ENCODE peak calls at places on chromosomes 13 and 19, in four cellular contexts. K is body of pancreas, X is tibial artery, O is IMR-90. E is an unnamed sample.

GRCh38 chr13:109740121-109740520 is 46.3 kb downstream of the IRS2 start:
- DNase-seq in K (peak), O (no peak), X (no peak), E (no peak)

GRCh38 chr19:5016268-5016667 is 47.4 kb downstream of the KDM4B start:
- DNase-seq in X (no peak), K (no peak), O (no peak), E (no peak)

GRCh38 chr19:10848208-10848843 is at the start of gene C19orf38:
- DNase-seq in O (no peak), K (no peak), X (no peak), E (peak)

GRCh38 chr13:51976423-51976822 is 34.8 kb downstream of the ATP7B start:
- DNase-seq in K (no peak), X (no peak), O (no peak), E (no peak)

GRCh38 chr13:94188173-94188869 is 291.2 kb downstream of the DCT start:
- DNase-seq in K (no peak), X (no peak), O (no peak), E (no peak)

GRCh38 chr19:43527860-43528622 is 1.0 kb upstream of the ETHE1 start:
- DNase-seq in K (peak), O (no peak), X (peak), E (peak)

GRCh38 chr19:40147693-40148347 is 43.4 kb upstream of the MAP3K10 start:
- DNase-seq in O (peak), K (peak), X (peak), E (peak)

GRCh38 chr19:48085904-48086864 is 24.4 kb downstream of the PLA2G4C start:
- DNase-seq in O (no peak), K (no peak), X (no peak), E (no peak)

GRCh38 chr13:76210262-76210661 is 574.1 kb downstream of the LMO7 start:
- DNase-seq in K (no peak), O (no peak), X (no peak), E (peak)

GRCh38 chr13:45269204-45269603 is 68.4 kb upstream of the KCTD4 start:
- DNase-seq in X (no peak), K (no peak), O (peak), E (no peak)

GRCh38 chr19:46404039-46404883 is 9.1 kb downstream of the CCDC8 start:
- DNase-seq in K (peak), X (peak), O (peak), E (peak)

GRCh38 chr13:106533940-106534843 is 1.3 kb downstream of the EFNB2 start:
- DNase-seq in X (peak), K (peak), O (peak), E (peak)

GRCh38 chr13:40666905-40667621 is 622 bp upstream of the FOXO1 start:
- DNase-seq in O (no peak), K (peak), X (peak), E (peak)

GRCh38 chr13:72458701-72459100 is 268.7 kb downstream of the MZT1 start:
- DNase-seq in X (no peak), O (no peak), K (no peak), E (no peak)

GRCh38 chr13:34035178-34035577 is 217.2 kb downstream of the RFC3 start:
- DNase-seq in K (no peak), X (no peak), O (no peak), E (no peak)

GRCh38 chr19:39497850-39498261 is 891 bp upstream of the DLL3 start:
- DNase-seq in K (no peak), O (peak), X (no peak), E (peak)

GRCh38 chr13:41909524-41909923 is 51.4 kb downstream of the VWA8 start:
- DNase-seq in K (no peak), X (no peak), O (no peak), E (no peak)

GRCh38 chr13:68190826-68191225 is 960.7 kb upstream of the PCDH9 start:
- DNase-seq in X (no peak), O (no peak), K (no peak), E (no peak)

GRCh38 chr13:46124531-46124966 is 19.7 kb upstream of the CPB2 start:
- DNase-seq in X (no peak), O (no peak), K (no peak), E (no peak)

GRCh38 chr13:34037636-34038325 is 219.8 kb downstream of the RFC3 start:
- DNase-seq in O (no peak), K (no peak), X (no peak), E (peak)

GRCh38 chr13:25902946-25903345 is 148.9 kb downstream of the SHISA2 start:
- DNase-seq in O (no peak), K (no peak), X (no peak), E (no peak)

GRCh38 chr13:113855931-113856715 is 7.8 kb downstream of the GAS6 start:
- DNase-seq in O (no peak), K (peak), X (peak), E (no peak)

GRCh38 chr19:12346896-12347295 is 13.5 kb upstream of the ZNF563 start:
- DNase-seq in K (no peak), O (no peak), X (no peak), E (peak)

GRCh38 chr19:11964496-11964857 is 363 bp upstream of the ZNF763 start:
- DNase-seq in X (no peak), O (no peak), K (no peak), E (no peak)

GRCh38 chr13:26558074-26558805 is 757 bp downstream of the WASF3 start:
- DNase-seq in K (no peak), O (peak), X (no peak), E (peak)

GRCh38 chr13:37395544-37395943 is 203.0 kb downstream of the POSTN start:
- DNase-seq in O (peak), K (no peak), X (no peak), E (no peak)

GRCh38 chr19:49127674-49128544 is 8.6 kb downstream of the PPFIA3 start:
- DNase-seq in O (peak), X (peak), K (peak), E (peak)

GRCh38 chr19:34985249-34986022 is 14.7 kb upstream of the GRAMD1A start:
- DNase-seq in K (peak), X (peak), O (peak), E (peak)

GRCh38 chr13:98889419-98890079 is 88.3 kb downstream of the DOCK9 start:
- DNase-seq in K (no peak), O (no peak), X (no peak), E (no peak)

GRCh38 chr19:46718157-46718933 is 1.4 kb upstream of the PRKD2 start:
- DNase-seq in X (no peak), O (no peak), K (peak), E (peak)

GRCh38 chr13:80477641-80478443 is 136.9 kb upstream of the SPRY2 start:
- DNase-seq in K (no peak), O (no peak), X (no peak), E (no peak)

GRCh38 chr19:13796301-13797057 is 1.2 kb downstream of the ZSWIM4 start:
- DNase-seq in K (peak), O (peak), X (peak), E (peak)

GRCh38 chr13:40433577-40433976 is 232.9 kb downstream of the FOXO1 start:
- DNase-seq in K (no peak), O (no peak), X (no peak), E (no peak)

GRCh38 chr13:30053904-30054303 is 203.5 kb upstream of the UBL3 start:
- DNase-seq in K (no peak), X (no peak), O (no peak), E (no peak)

DNA sequence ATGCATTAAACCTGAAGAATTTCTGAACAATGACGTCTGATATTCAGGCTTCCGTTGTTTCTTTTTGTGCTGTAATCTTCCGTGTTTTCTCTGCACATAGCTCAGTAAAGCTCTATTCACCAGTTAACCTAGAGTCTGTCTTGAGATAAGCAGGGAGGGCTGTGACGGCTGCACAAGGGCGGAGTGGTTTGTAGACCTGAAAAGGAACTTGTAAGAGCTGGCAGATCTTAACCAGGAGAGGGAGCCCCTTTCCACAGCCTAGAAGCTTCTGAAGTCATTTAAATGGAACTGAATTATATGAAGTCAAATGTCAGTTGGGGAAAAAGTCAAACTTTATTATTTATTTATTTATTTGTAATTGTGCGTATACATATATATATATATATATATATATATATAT is 27.5 kb downstream of the DPRX start:
- DNase-seq in O (no peak), K (peak), X (no peak), E (peak)
- TF ChIP-seq CTCF in O (no peak), K (peak), X (peak), E (no peak)

DNA sequence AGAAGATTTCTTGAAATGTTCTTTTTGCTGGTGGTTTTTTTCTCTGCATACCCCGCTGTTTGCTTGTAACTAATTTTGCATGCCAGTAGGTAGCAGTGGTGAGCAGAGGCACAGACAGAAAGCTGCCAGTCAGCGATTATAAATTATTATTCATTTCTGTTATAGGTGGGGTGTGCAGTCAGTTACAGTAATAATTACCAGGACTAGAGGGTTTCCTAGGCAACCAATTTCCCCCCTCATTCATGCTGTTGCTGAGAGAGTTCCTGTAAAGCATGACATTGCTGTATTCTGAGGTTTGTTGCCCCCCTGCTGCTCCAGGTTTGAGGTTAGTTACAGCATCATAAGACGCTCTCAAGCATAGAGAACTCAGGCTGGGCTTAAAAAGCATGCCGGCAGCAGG is 104.5 kb downstream of the URI1 start:
- DNase-seq in O (peak), K (no peak), X (no peak), E (peak)
- TF ChIP-seq CTCF in O (peak), K (no peak), X (no peak), E (peak)

GRCh38 chr13:112213467-112214245 is 146.7 kb downstream of the SOX1 start:
- DNase-seq in K (peak), O (no peak), X (no peak), E (no peak)
- TF ChIP-seq CTCF in K (peak), O (no peak), X (no peak), E (no peak)

GRCh38 chr13:31172001-31172400 is 10.3 kb upstream of the HSPH1 start:
- DNase-seq in O (peak), K (no peak), X (no peak), E (peak)

GRCh38 chr13:31179241-31179640 is 17.5 kb upstream of the HSPH1 start:
- DNase-seq in K (no peak), O (no peak), X (no peak), E (no peak)

GRCh38 chr13:31175847-31176536 is 14.3 kb upstream of the HSPH1 start:
- DNase-seq in O (no peak), K (no peak), X (no peak), E (no peak)

GRCh38 chr13:31172535-31172934 is 10.8 kb upstream of the HSPH1 start:
- DNase-seq in O (peak), K (no peak), X (no peak), E (peak)

DNA sequence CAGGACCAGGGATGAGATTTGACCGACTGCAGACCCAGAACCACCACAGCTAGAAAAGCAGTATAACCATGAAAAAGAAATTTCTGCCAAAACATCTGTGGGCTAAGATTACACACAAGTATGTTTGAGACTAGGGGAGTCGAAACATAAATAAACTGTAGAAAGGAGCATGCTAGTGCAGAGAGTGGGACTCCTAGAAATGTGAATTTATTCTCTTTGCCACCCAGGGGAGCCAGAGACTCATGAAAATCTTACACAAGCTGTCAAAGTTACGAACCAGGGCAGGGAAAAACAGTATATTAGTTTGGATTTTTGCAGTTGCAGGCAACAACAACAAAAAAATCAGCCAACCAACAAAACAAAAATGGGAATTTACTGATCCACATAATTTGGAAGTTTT is 12.3 kb upstream of the HSPH1 start:
- DNase-seq in X (no peak), O (peak), K (no peak), E (no peak)
- TF ChIP-seq CTCF in X (no peak), O (peak), K (no peak), E (no peak)

E was measured in foreskin fibroblast.